ENCODE peak calls at places on chromosome 13, in seven cellular contexts. K is psoas muscle, D is heart right ventricle, B is ovary, M is SK-N-SH, F is colonic mucosa, H is kidney epithelial cell. U is an unnamed sample.

GRCh38 chr13:52162279-52163101 is 3.1 kb upstream of the NEK3 start:
- DNase-seq in M (no peak), B (no peak), H (no peak), D (no peak), F (no peak), K (no peak), U (peak)

GRCh38 chr13:36046672-36047071 is 84.5 kb downstream of the DCLK1 start:
- DNase-seq in D (no peak), K (no peak), B (no peak), M (no peak), H (no peak), F (no peak), U (no peak)

GRCh38 chr13:29935309-29935981 is 85.0 kb upstream of the UBL3 start:
- DNase-seq in M (no peak), D (no peak), B (no peak), H (no peak), K (no peak), F (no peak), U (no peak)

GRCh38 chr13:101579291-101579802 is 126.9 kb downstream of the ITGBL1 start:
- DNase-seq in H (peak), B (no peak), K (no peak), M (peak), F (no peak), D (no peak), U (peak)

GRCh38 chr13:105334211-105334610 is 1201.3 kb downstream of the EFNB2 start:
- DNase-seq in H (peak), B (no peak), F (no peak), M (no peak), D (no peak), K (no peak), U (peak)

GRCh38 chr13:110758195-110758594 is 44.7 kb downstream of the ING1 start:
- DNase-seq in D (no peak), K (no peak), H (no peak), M (no peak), B (no peak), F (no peak), U (peak)

GRCh38 chr13:46648166-46648607 is 95.2 kb downstream of the LRCH1 start:
- DNase-seq in D (no peak), K (no peak), B (no peak), H (no peak), F (peak), M (no peak), U (peak)

GRCh38 chr13:110195547-110196485 is 111.1 kb downstream of the COL4A1 start:
- DNase-seq in H (no peak), B (no peak), D (no peak), F (no peak), M (no peak), K (no peak), U (peak)

GRCh38 chr13:36356058-36356457 is 9.9 kb upstream of the SPART start:
- DNase-seq in F (no peak), B (no peak), M (no peak), D (no peak), H (no peak), K (no peak), U (no peak)

GRCh38 chr13:34863360-34864135 is 78.5 kb upstream of the NBEA start:
- DNase-seq in M (no peak), F (no peak), K (no peak), B (no peak), D (no peak), H (peak), U (peak)

GRCh38 chr13:35514801-35515502 is 38.5 kb upstream of the MAB21L1 start:
- DNase-seq in M (no peak), K (no peak), B (no peak), F (no peak), H (no peak), D (no peak), U (no peak)

GRCh38 chr13:31790992-31791391 is 51.7 kb downstream of the RXFP2 start:
- DNase-seq in H (no peak), K (no peak), M (no peak), B (no peak), D (no peak), F (no peak), U (no peak)

GRCh38 chr13:44879452-44880058 is 109.7 kb downstream of the NUFIP1 start:
- DNase-seq in K (no peak), B (no peak), D (no peak), F (peak), M (peak), H (no peak), U (peak)

GRCh38 chr13:29857089-29857488 is 6.7 kb upstream of the UBL3 start:
- DNase-seq in K (no peak), H (no peak), B (no peak), M (no peak), D (no peak), F (no peak), U (no peak)

DNA sequence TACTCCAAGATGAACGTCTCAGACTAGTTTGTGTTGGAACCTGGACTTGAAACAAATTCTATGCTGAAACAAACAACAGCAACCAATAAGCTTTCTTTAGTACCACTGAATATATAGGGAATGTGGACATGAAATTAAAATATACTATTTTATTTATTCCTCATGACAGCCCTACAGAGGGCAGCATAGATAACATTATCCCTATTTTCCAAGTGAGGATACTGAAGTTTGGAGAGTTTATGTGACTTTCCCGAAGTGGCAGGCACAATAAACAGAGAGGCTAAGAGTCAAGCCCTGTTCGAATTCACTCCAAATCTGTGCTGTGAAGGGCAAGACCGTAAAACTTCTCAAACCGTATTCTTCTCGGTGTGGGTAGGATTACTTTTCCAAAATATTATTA is 509.9 kb upstream of the GPC6 start:
- DNase-seq in F (no peak), H (no peak), K (no peak), M (no peak), B (no peak), D (no peak), U (peak)
- TF ChIP-seq CTCF in F (no peak), H (no peak), K (no peak), M (peak), B (no peak), D (no peak), U (peak)

GRCh38 chr13:41589434-41589833 is 132.1 kb downstream of the RGCC start:
- DNase-seq in H (no peak), D (no peak), B (no peak), M (no peak), K (no peak), F (no peak), U (no peak)
- H3K4me3 ChIP-seq in H (no peak), D (no peak), B (no peak), M (no peak), K (no peak), F (no peak), U (no peak)

GRCh38 chr13:60138674-60139073 is 25.1 kb downstream of the DIAPH3 start:
- DNase-seq in M (no peak), D (no peak), F (no peak), H (no peak), K (no peak), B (no peak), U (no peak)
- TF ChIP-seq CTCF in M (no peak), D (no peak), F (no peak), H (no peak), K (no peak), B (no peak), U (no peak)

GRCh38 chr13:28819046-28819747 is 942 bp upstream of the MTUS2 start:
- DNase-seq in F (no peak), K (no peak), M (no peak), D (no peak), B (no peak), H (no peak), U (peak)
- H3K4me3 ChIP-seq in F (no peak), K (no peak), M (no peak), D (peak), B (no peak), H (no peak), U (peak)

DNA sequence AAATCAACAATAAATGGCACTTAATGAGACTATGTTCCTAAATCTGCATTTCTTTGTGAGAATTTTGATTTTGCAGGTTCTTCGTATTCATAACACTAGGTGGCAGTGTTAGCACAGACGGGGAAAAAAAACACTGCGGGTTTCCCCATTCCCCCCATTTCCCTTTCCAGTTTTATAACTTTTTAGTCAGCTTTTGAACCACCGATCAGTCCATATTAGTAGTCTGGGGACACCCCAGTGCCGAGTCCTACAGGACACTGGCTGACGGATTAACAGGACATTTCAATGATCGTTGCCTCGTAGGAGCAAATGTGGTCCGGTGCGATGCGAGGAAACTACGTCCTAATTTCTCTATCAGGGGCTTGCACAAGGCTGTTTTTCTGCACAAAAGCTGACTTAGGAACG is 234.3 kb downstream of the LMO7 start:
- DNase-seq in D (no peak), H (no peak), F (no peak), K (no peak), B (no peak), M (peak), U (peak)
- TF ChIP-seq CTCF in D (peak), H (peak), F (peak), K (peak), B (no peak), M (peak), U (peak)

GRCh38 chr13:113129921-113130750 is 7.5 kb downstream of the F10 start:
- DNase-seq in D (no peak), H (no peak), F (no peak), B (peak), M (no peak), K (peak), U (peak)
- H3K4me3 ChIP-seq in D (peak), H (peak), F (no peak), B (no peak), M (no peak), K (peak), U (peak)

DNA sequence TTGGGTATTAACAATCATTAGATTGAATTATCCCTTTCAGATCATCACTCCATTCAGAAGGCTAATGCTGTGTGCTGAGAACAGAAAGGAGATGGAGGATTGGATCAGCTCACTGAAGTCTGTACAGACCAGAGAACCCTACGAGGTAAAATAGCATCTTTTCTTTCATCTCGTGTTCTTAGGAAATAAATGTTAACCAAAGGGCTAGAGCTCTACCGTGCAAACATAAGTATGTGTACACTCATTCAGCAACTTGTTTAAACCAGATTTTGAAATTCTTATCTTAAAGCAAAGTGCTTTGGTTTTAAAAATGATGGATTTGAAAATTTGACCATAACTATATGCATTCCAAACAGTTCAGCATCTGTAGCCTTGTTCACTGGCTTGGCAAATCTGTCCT is 106.8 kb downstream of the DGKH start:
- DNase-seq in F (no peak), B (no peak), H (no peak), K (no peak), D (no peak), M (no peak), U (no peak)
- TF ChIP-seq CTCF in F (no peak), B (no peak), H (no peak), K (no peak), D (no peak), M (no peak), U (no peak)

GRCh38 chr13:27355894-27356293 is 68.5 kb upstream of the GTF3A start:
- DNase-seq in D (no peak), K (no peak), H (no peak), F (no peak), M (no peak), B (no peak), U (no peak)
- H3K4me3 ChIP-seq in D (no peak), K (no peak), H (no peak), F (no peak), M (no peak), B (no peak), U (no peak)

DNA sequence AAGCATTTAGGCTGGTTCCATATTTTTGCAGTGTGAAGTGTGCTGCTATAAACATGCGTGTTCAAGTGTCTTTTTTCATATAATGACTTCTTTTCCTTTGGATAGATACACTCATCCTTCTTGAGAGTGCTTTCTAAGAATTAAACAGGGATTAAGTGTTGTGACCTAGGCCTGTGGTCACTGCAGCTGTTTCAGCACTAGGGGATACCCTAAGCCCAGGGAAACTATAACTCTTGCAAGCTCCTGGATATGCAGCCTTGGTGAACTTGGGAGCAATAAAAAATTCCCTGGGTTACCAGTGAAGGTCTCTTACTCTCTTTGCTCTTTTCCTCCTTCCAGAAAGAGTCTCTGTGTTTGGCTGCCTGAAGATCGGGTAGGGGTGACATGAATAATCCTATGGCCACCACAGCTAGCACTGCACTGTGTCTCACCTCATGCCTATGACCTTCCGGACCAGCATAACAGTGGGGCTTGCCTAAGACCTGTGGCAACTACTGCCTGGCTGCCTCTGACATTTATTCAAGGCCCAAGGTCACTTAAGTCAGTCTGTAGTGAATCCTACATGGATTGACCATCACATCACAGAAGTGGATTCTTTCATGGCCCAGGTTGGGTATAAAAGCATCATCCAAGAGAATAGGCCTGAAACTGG is 799.7 kb downstream of the DACH1 start:
- DNase-seq in D (no peak), H (no peak), M (no peak), B (no peak), K (no peak), F (no peak), U (peak)
- TF ChIP-seq CTCF in D (peak), H (peak), M (no peak), B (no peak), K (no peak), F (no peak), U (no peak)

U was measured in choroid plexus epithelial cell.